ENCODE peak calls at places on chromosomes 7 and 10, in eight cellular contexts. F, C, Q, G, P, Y, V and L are unnamed samples.

GRCh38 chr7:99375070-99375807 is 709 bp downstream of the ARPC1B start:
- DNase-seq in Y (peak), C (peak), F (peak), P (no peak), G (no peak), V (peak), Q (peak), L (peak)

GRCh38 chr7:46534593-46535271 is 613.7 kb upstream of the IGFBP3 start:
- DNase-seq in V (peak), Q (no peak), Y (no peak), C (no peak), P (no peak), G (no peak), F (no peak), L (no peak)

GRCh38 chr10:48446785-48447184 is 140.3 kb downstream of the MAPK8 start:
- DNase-seq in F (peak), Q (peak), G (no peak), P (no peak), Y (no peak), C (no peak), V (no peak), L (peak)

GRCh38 chr10:90319188-90319914 is 538.5 kb downstream of the HTR7 start:
- DNase-seq in V (peak), G (no peak), Y (no peak), P (peak), C (peak), F (peak), Q (peak), L (no peak)

GRCh38 chr10:91613411-91614253 is 19.2 kb downstream of the PPP1R3C start:
- DNase-seq in F (peak), P (peak), C (no peak), G (no peak), Q (no peak), Y (no peak), V (peak), L (no peak)

GRCh38 chr7:69402696-69403095 is 195.6 kb upstream of the AUTS2 start:
- DNase-seq in G (no peak), P (no peak), V (no peak), Y (no peak), Q (no peak), C (no peak), F (no peak), L (no peak)

GRCh38 chr10:3902809-3903410 is 117.9 kb upstream of the KLF6 start:
- DNase-seq in G (no peak), C (no peak), P (no peak), Q (no peak), Y (no peak), F (no peak), V (peak), L (no peak)

GRCh38 chr10:33657154-33657900 is 322.9 kb upstream of the NRP1 start:
- DNase-seq in C (no peak), Q (no peak), G (no peak), Y (no peak), F (no peak), V (no peak), P (no peak), L (no peak)

GRCh38 chr10:13416760-13417159 is 68.7 kb upstream of the SEPHS1 start:
- DNase-seq in P (no peak), G (no peak), Q (no peak), C (no peak), Y (no peak), V (no peak), F (no peak), L (no peak)

GRCh38 chr7:129969881-129970446 is 17.2 kb upstream of the UBE2H start:
- DNase-seq in V (peak), Q (no peak), Y (peak), C (no peak), P (peak), G (no peak), F (peak), L (no peak)

GRCh38 chr10:22597142-22597541 is 117.2 kb downstream of the PIP4K2A start:
- DNase-seq in C (no peak), F (no peak), G (no peak), Y (no peak), V (peak), P (no peak), Q (peak), L (no peak)

GRCh38 chr10:26837139-26837538 is 23.6 kb downstream of the ABI1 start:
- DNase-seq in F (no peak), Y (no peak), V (no peak), C (no peak), G (no peak), Q (no peak), P (no peak), L (no peak)

GRCh38 chr10:98225000-98225399 is 43.0 kb downstream of the LOXL4 start:
- DNase-seq in C (no peak), G (no peak), Y (no peak), F (no peak), Q (no peak), P (no peak), V (no peak), L (no peak)

GRCh38 chr10:96500519-96500918 is 13.2 kb downstream of the TLL2 start:
- DNase-seq in Y (peak), F (no peak), P (no peak), V (no peak), Q (no peak), C (no peak), G (no peak), L (no peak)

GRCh38 chr10:22447068-22447467 is 101.8 kb downstream of the SPAG6 start:
- DNase-seq in P (no peak), V (no peak), Y (no peak), F (no peak), G (no peak), Q (no peak), C (no peak), L (no peak)

GRCh38 chr10:112332509-112333228 is 41.2 kb upstream of the ACSL5 start:
- DNase-seq in Y (no peak), V (peak), Q (no peak), P (no peak), G (no peak), F (no peak), C (no peak), L (no peak)

GRCh38 chr10:79490400-79491081 is 21.8 kb upstream of the EIF5AL1 start:
- DNase-seq in V (peak), Y (no peak), G (no peak), F (no peak), P (no peak), Q (peak), C (no peak), L (no peak)

GRCh38 chr10:72729528-72729927 is 37.6 kb downstream of the MCU start:
- DNase-seq in G (no peak), Y (no peak), Q (peak), F (no peak), C (no peak), V (no peak), P (no peak), L (no peak)

GRCh38 chr10:6208781-6209235 is 6.1 kb downstream of the PFKFB3 start:
- DNase-seq in F (no peak), P (no peak), C (no peak), Y (no peak), V (no peak), Q (no peak), G (no peak), L (no peak)

GRCh38 chr7:54345746-54346145 is 196.4 kb upstream of the VSTM2A start:
- DNase-seq in G (no peak), V (peak), Q (no peak), C (no peak), F (no peak), Y (no peak), P (no peak), L (no peak)

GRCh38 chr10:44051584-44052385 is 333.1 kb downstream of the CXCL12 start:
- DNase-seq in Q (no peak), Y (no peak), F (peak), G (no peak), V (peak), P (no peak), C (no peak), L (no peak)

GRCh38 chr7:50339990-50340500 is 35.5 kb downstream of the IKZF1 start:
- DNase-seq in C (no peak), P (no peak), V (no peak), Q (no peak), F (no peak), Y (no peak), G (no peak), L (no peak)

GRCh38 chr7:77570330-77571011 is 33.4 kb downstream of the PTPN12 start:
- DNase-seq in P (no peak), Y (no peak), F (no peak), V (peak), Q (no peak), G (no peak), C (no peak), L (no peak)

GRCh38 chr10:73967022-73967429 is 30.9 kb upstream of the VCL start:
- DNase-seq in C (no peak), V (no peak), F (no peak), Y (no peak), G (no peak), P (no peak), Q (no peak), L (no peak)

GRCh38 chr7:27172823-27173411 is 1.2 kb downstream of the HOXA10 start:
- DNase-seq in V (no peak), G (no peak), Q (no peak), C (no peak), F (peak), Y (no peak), P (no peak), L (peak)

GRCh38 chr10:8778713-8779112 is 724.2 kb downstream of the GATA3 start:
- DNase-seq in G (no peak), P (no peak), F (no peak), C (no peak), Y (no peak), V (peak), Q (no peak), L (no peak)